ENCODE peak calls at places on chromosomes 4 and X, in ten cellular contexts. One of them, this sample, is unnamed.

GRCh38 chrX:73859622-73860021 is 296.6 kb downstream of the CHIC1 start:
- DNase-seq in AG09309: no peak
- DNase-seq in GM06990: no peak
- DNase-seq in heart left ventricle: no peak
- DNase-seq in IMR-90: no peak
- DNase-seq in tibial nerve: no peak
- DNase-seq in cardiac fibroblast: no peak
- DNase-seq in pancreas: no peak
- DNase-seq in PC-3: no peak
- DNase-seq in A549: no peak
- DNase-seq in this sample: no peak

GRCh38 chrX:148270499-148270898 is 229.9 kb upstream of the AFF2 start:
- DNase-seq in GM06990: no peak
- DNase-seq in heart left ventricle: no peak
- DNase-seq in A549: no peak
- DNase-seq in pancreas: no peak
- DNase-seq in AG09309: no peak
- DNase-seq in tibial nerve: no peak
- DNase-seq in PC-3: no peak
- DNase-seq in cardiac fibroblast: no peak
- DNase-seq in IMR-90: no peak
- DNase-seq in this sample: no peak

GRCh38 chrX:74980802-74981201 is 55.5 kb upstream of the NEXMIF start:
- DNase-seq in A549: no peak
- DNase-seq in AG09309: no peak
- DNase-seq in tibial nerve: no peak
- DNase-seq in PC-3: no peak
- DNase-seq in pancreas: no peak
- DNase-seq in cardiac fibroblast: no peak
- DNase-seq in GM06990: no peak
- DNase-seq in heart left ventricle: no peak
- DNase-seq in IMR-90: no peak
- DNase-seq in this sample: no peak

GRCh38 chr4:14168919-14169318 is 541.4 kb upstream of the BOD1L1 start:
- DNase-seq in IMR-90: peak; percentile 91
- DNase-seq in tibial nerve: no peak
- DNase-seq in heart left ventricle: no peak
- DNase-seq in pancreas: no peak
- DNase-seq in GM06990: no peak
- DNase-seq in A549: peak; percentile 56
- DNase-seq in PC-3: peak; percentile 97
- DNase-seq in AG09309: peak; percentile 56
- DNase-seq in cardiac fibroblast: peak; percentile 97
- DNase-seq in this sample: peak; percentile 60

GRCh38 chr4:17491196-17491595 is 20.7 kb downstream of the QDPR start:
- DNase-seq in heart left ventricle: no peak
- DNase-seq in A549: no peak
- DNase-seq in PC-3: no peak
- DNase-seq in AG09309: no peak
- DNase-seq in tibial nerve: no peak
- DNase-seq in GM06990: no peak
- DNase-seq in pancreas: no peak
- DNase-seq in IMR-90: no peak
- DNase-seq in cardiac fibroblast: no peak
- DNase-seq in this sample: no peak

GRCh38 chr4:155573126-155573525 is 93.5 kb upstream of the GUCY1A1 start:
- DNase-seq in AG09309: no peak
- DNase-seq in tibial nerve: no peak
- DNase-seq in IMR-90: no peak
- DNase-seq in heart left ventricle: no peak
- DNase-seq in A549: no peak
- DNase-seq in pancreas: peak; percentile 21
- DNase-seq in cardiac fibroblast: no peak
- DNase-seq in PC-3: no peak
- DNase-seq in GM06990: no peak
- DNase-seq in this sample: no peak

GRCh38 chr4:178306565-178306964 is 864.3 kb upstream of the AGA start:
- DNase-seq in PC-3: peak; percentile 33
- DNase-seq in cardiac fibroblast: peak; percentile 3
- DNase-seq in heart left ventricle: no peak
- DNase-seq in IMR-90: peak; percentile 7
- DNase-seq in GM06990: no peak
- DNase-seq in pancreas: no peak
- DNase-seq in AG09309: no peak
- DNase-seq in tibial nerve: no peak
- DNase-seq in A549: no peak
- DNase-seq in this sample: no peak

GRCh38 chrX:43964936-43965335 is 8.3 kb downstream of the NDP start:
- DNase-seq in pancreas: no peak
- DNase-seq in tibial nerve: no peak
- DNase-seq in A549: no peak
- DNase-seq in GM06990: no peak
- DNase-seq in AG09309: no peak
- DNase-seq in cardiac fibroblast: peak; percentile 28
- DNase-seq in IMR-90: no peak
- DNase-seq in PC-3: peak; percentile 18
- DNase-seq in heart left ventricle: no peak
- DNase-seq in this sample: no peak

GRCh38 chr4:30952526-30953219 is 232.5 kb downstream of the PCDH7 start:
- DNase-seq in heart left ventricle: no peak
- DNase-seq in A549: peak; percentile 9
- DNase-seq in GM06990: no peak
- DNase-seq in AG09309: no peak
- DNase-seq in pancreas: no peak
- DNase-seq in tibial nerve: no peak
- DNase-seq in IMR-90: no peak
- DNase-seq in cardiac fibroblast: no peak
- DNase-seq in PC-3: peak; percentile 53
- DNase-seq in this sample: no peak

GRCh38 chr4:30718021-30718888 is 1.9 kb upstream of the PCDH7 start:
- DNase-seq in PC-3: peak; percentile 25
- DNase-seq in IMR-90: peak; percentile 36
- DNase-seq in pancreas: peak; percentile 42
- DNase-seq in tibial nerve: no peak
- DNase-seq in heart left ventricle: peak; percentile 73
- DNase-seq in AG09309: no peak
- DNase-seq in GM06990: peak; percentile 8
- DNase-seq in cardiac fibroblast: no peak
- DNase-seq in A549: no peak
- DNase-seq in this sample: no peak

GRCh38 chr4:173367946-173368345 is 2.8 kb upstream of the SAP30 start:
- DNase-seq in heart left ventricle: no peak
- DNase-seq in pancreas: no peak
- DNase-seq in PC-3: peak; percentile 23
- DNase-seq in GM06990: no peak
- DNase-seq in AG09309: no peak
- DNase-seq in cardiac fibroblast: peak; percentile 59
- DNase-seq in IMR-90: peak; percentile 27
- DNase-seq in A549: no peak
- DNase-seq in tibial nerve: no peak
- DNase-seq in this sample: no peak

GRCh38 chrX:10190367-10190766 is 33.6 kb downstream of the CLCN4 start:
- DNase-seq in A549: peak; percentile 90
- DNase-seq in PC-3: peak; percentile 77
- DNase-seq in heart left ventricle: no peak
- DNase-seq in tibial nerve: no peak
- DNase-seq in IMR-90: peak; percentile 83
- DNase-seq in pancreas: no peak
- DNase-seq in cardiac fibroblast: peak; percentile 82
- DNase-seq in GM06990: no peak
- DNase-seq in AG09309: peak; percentile 41
- DNase-seq in this sample: peak; percentile 47

GRCh38 chr4:102076622-102077021 is 268.7 kb downstream of the SLC39A8 start:
- DNase-seq in PC-3: peak; percentile 45
- DNase-seq in cardiac fibroblast: no peak
- DNase-seq in pancreas: no peak
- DNase-seq in AG09309: no peak
- DNase-seq in IMR-90: no peak
- DNase-seq in A549: peak; percentile 28
- DNase-seq in tibial nerve: no peak
- DNase-seq in heart left ventricle: no peak
- DNase-seq in GM06990: no peak
- DNase-seq in this sample: no peak

GRCh38 chr4:150217192-150217591 is 138.9 kb downstream of the DCLK2 start:
- DNase-seq in IMR-90: peak; percentile 87
- DNase-seq in GM06990: no peak
- DNase-seq in PC-3: peak; percentile 61
- DNase-seq in AG09309: peak; percentile 72
- DNase-seq in tibial nerve: no peak
- DNase-seq in heart left ventricle: no peak
- DNase-seq in pancreas: no peak
- DNase-seq in A549: peak; percentile 68
- DNase-seq in cardiac fibroblast: peak; percentile 76
- DNase-seq in this sample: peak; percentile 22

GRCh38 chr4:144564358-144564757 is 81.6 kb upstream of the HHIP start:
- DNase-seq in GM06990: no peak
- DNase-seq in heart left ventricle: no peak
- DNase-seq in AG09309: no peak
- DNase-seq in PC-3: peak; percentile 41
- DNase-seq in cardiac fibroblast: peak; percentile 19
- DNase-seq in A549: no peak
- DNase-seq in tibial nerve: no peak
- DNase-seq in pancreas: no peak
- DNase-seq in IMR-90: no peak
- DNase-seq in this sample: no peak

GRCh38 chr4:144565558-144566195 is 80.3 kb upstream of the HHIP start:
- DNase-seq in pancreas: no peak
- DNase-seq in AG09309: no peak
- DNase-seq in GM06990: no peak
- DNase-seq in cardiac fibroblast: peak; percentile 76
- DNase-seq in heart left ventricle: no peak
- DNase-seq in A549: no peak
- DNase-seq in PC-3: no peak
- DNase-seq in tibial nerve: no peak
- DNase-seq in IMR-90: peak; percentile 76
- DNase-seq in this sample: no peak

GRCh38 chr4:144556636-144557035 is 89.3 kb upstream of the HHIP start:
- DNase-seq in tibial nerve: no peak
- DNase-seq in pancreas: no peak
- DNase-seq in heart left ventricle: no peak
- DNase-seq in AG09309: no peak
- DNase-seq in A549: no peak
- DNase-seq in GM06990: no peak
- DNase-seq in IMR-90: no peak
- DNase-seq in cardiac fibroblast: no peak
- DNase-seq in PC-3: no peak
- DNase-seq in this sample: peak; percentile 9

GRCh38 chr4:144557404-144557803 is 88.6 kb upstream of the HHIP start:
- DNase-seq in AG09309: no peak
- DNase-seq in GM06990: no peak
- DNase-seq in PC-3: peak; percentile 30
- DNase-seq in pancreas: no peak
- DNase-seq in tibial nerve: no peak
- DNase-seq in A549: peak; percentile 6
- DNase-seq in cardiac fibroblast: peak; percentile 56
- DNase-seq in IMR-90: peak; percentile 16
- DNase-seq in heart left ventricle: no peak
- DNase-seq in this sample: no peak

GRCh38 chr4:144562019-144562740 is 83.8 kb upstream of the HHIP start:
- DNase-seq in pancreas: no peak
- DNase-seq in PC-3: no peak
- DNase-seq in tibial nerve: no peak
- DNase-seq in heart left ventricle: no peak
- DNase-seq in AG09309: no peak
- DNase-seq in cardiac fibroblast: peak; percentile 29
- DNase-seq in A549: no peak
- DNase-seq in IMR-90: no peak
- DNase-seq in GM06990: no peak
- DNase-seq in this sample: no peak
- H3K4me3 ChIP-seq in pancreas: no peak overlapping the region
- H3K4me3 ChIP-seq in PC-3: no peak overlapping the region
- H3K4me3 ChIP-seq in tibial nerve: no peak overlapping the region
- H3K4me3 ChIP-seq in heart left ventricle: no peak overlapping the region
- H3K4me3 ChIP-seq in AG09309: no peak overlapping the region
- H3K4me3 ChIP-seq in cardiac fibroblast: no peak overlapping the region
- H3K4me3 ChIP-seq in A549: no peak overlapping the region
- H3K4me3 ChIP-seq in IMR-90: no peak overlapping the region
- H3K4me3 ChIP-seq in GM06990: no peak overlapping the region
- H3K4me3 ChIP-seq in this sample: no peak overlapping the region

GRCh38 chr4:123390846-123391456 is 5.6 kb upstream of the SPRY1 start:
- DNase-seq in GM06990: no peak
- DNase-seq in tibial nerve: no peak
- DNase-seq in PC-3: peak; percentile 47
- DNase-seq in pancreas: no peak
- DNase-seq in IMR-90: peak; percentile 32
- DNase-seq in heart left ventricle: no peak
- DNase-seq in A549: peak; percentile 5
- DNase-seq in AG09309: no peak
- DNase-seq in cardiac fibroblast: peak; percentile 58
- DNase-seq in this sample: peak; percentile 30
- TF ChIP-seq CTCF in GM06990: peak; percentile 48
- TF ChIP-seq CTCF in tibial nerve: peak; percentile 49
- TF ChIP-seq CTCF in PC-3: peak; percentile 63
- TF ChIP-seq CTCF in pancreas: peak; percentile 30
- TF ChIP-seq CTCF in IMR-90: peak; percentile 54
- TF ChIP-seq CTCF in heart left ventricle: peak; percentile 70
- TF ChIP-seq CTCF in A549: peak; percentile 59
- TF ChIP-seq CTCF in AG09309: peak; percentile 47
- TF ChIP-seq CTCF in cardiac fibroblast: peak; percentile 42
- TF ChIP-seq CTCF in this sample: peak; percentile 35

DNA sequence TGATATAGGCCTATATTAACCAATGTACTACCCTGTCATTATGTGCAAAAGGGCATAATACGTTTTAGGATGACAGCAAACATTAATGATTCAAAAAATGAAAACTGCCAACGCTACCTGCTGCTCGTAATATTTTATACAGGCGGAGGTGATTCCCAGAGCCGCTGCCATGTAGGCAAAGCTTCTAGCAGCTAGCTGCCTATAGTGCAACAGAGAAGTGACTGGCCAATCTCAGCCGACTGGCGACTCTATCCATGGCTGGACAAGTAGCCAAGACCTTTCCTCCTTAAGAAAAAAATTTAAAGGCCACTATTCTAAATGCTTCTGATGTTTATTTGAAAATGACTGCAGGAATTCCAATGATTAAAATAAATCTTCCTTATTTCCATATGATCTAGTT is 1.9 kb downstream of the PPARGC1A start:
- DNase-seq in tibial nerve: no peak
- DNase-seq in PC-3: no peak
- DNase-seq in cardiac fibroblast: no peak
- DNase-seq in A549: no peak
- DNase-seq in heart left ventricle: peak; percentile 64
- DNase-seq in AG09309: no peak
- DNase-seq in pancreas: no peak
- DNase-seq in GM06990: no peak
- DNase-seq in IMR-90: no peak
- DNase-seq in this sample: no peak
- H3K4me3 ChIP-seq in tibial nerve: peak overlapping the region; percentile 51
- H3K4me3 ChIP-seq in PC-3: no peak overlapping the region
- H3K4me3 ChIP-seq in cardiac fibroblast: no peak overlapping the region
- H3K4me3 ChIP-seq in A549: no peak overlapping the region
- H3K4me3 ChIP-seq in heart left ventricle: peak overlapping the region; percentile 50
- H3K4me3 ChIP-seq in AG09309: no peak overlapping the region
- H3K4me3 ChIP-seq in pancreas: peak overlapping the region; percentile 37
- H3K4me3 ChIP-seq in GM06990: no peak overlapping the region
- H3K4me3 ChIP-seq in IMR-90: no peak overlapping the region
- H3K4me3 ChIP-seq in this sample: no peak overlapping the region

GRCh38 chr4:73156394-73156793 is 86.9 kb upstream of the COX18 start:
- DNase-seq in IMR-90: no peak
- DNase-seq in GM06990: no peak
- DNase-seq in pancreas: no peak
- DNase-seq in PC-3: no peak
- DNase-seq in AG09309: no peak
- DNase-seq in tibial nerve: no peak
- DNase-seq in cardiac fibroblast: no peak
- DNase-seq in heart left ventricle: no peak
- DNase-seq in A549: no peak
- DNase-seq in this sample: no peak
- TF ChIP-seq CTCF in IMR-90: no peak
- TF ChIP-seq CTCF in GM06990: no peak
- TF ChIP-seq CTCF in pancreas: no peak
- TF ChIP-seq CTCF in PC-3: no peak
- TF ChIP-seq CTCF in AG09309: no peak
- TF ChIP-seq CTCF in tibial nerve: no peak
- TF ChIP-seq CTCF in cardiac fibroblast: no peak
- TF ChIP-seq CTCF in heart left ventricle: no peak
- TF ChIP-seq CTCF in A549: no peak
- TF ChIP-seq CTCF in this sample: no peak